ENCODE peak calls at places on chromosomes 1 and 21, in ten cellular contexts. E, N, U, K, R, D, J, W, Z and H are unnamed samples.

GRCh38 chr1:195981448-195982139 is 626.6 kb downstream of the KCNT2 start:
- DNase-seq in E (no peak), N (no peak), U (no peak), K (peak), R (no peak), D (no peak), J (no peak), W (no peak), Z (no peak), H (no peak)

GRCh38 chr1:247401310-247402098 is 14.5 kb upstream of the NLRP3 start:
- DNase-seq in E (peak), N (no peak), U (no peak), K (peak), R (no peak), D (no peak), J (no peak), W (no peak), Z (no peak), H (no peak)

GRCh38 chr21:35470522-35470921 is 421.4 kb upstream of the RUNX1 start:
- DNase-seq in E (no peak), N (no peak), U (peak), K (no peak), R (no peak), D (no peak), J (no peak), W (no peak), Z (no peak), H (no peak)

GRCh38 chr21:45283611-45284455 is 3.9 kb downstream of the POFUT2 start:
- DNase-seq in E (no peak), N (no peak), U (peak), K (no peak), R (no peak), D (no peak), J (no peak), W (no peak), Z (no peak), H (no peak)

GRCh38 chr1:92411511-92411910 is 75.2 kb downstream of the GFI1 start:
- DNase-seq in E (peak), N (no peak), U (no peak), K (peak), R (no peak), D (no peak), J (peak), W (no peak), Z (no peak), H (no peak)

GRCh38 chr1:31739281-31739853 is 24.8 kb downstream of the ADGRB2 start:
- DNase-seq in E (no peak), N (no peak), U (peak), K (no peak), R (no peak), D (peak), J (no peak), W (no peak), Z (no peak), H (no peak)

GRCh38 chr1:182682898-182683501 is 1.4 kb downstream of the RGS8 start:
- DNase-seq in E (no peak), N (no peak), U (no peak), K (no peak), R (no peak), D (no peak), J (no peak), W (no peak), Z (no peak), H (no peak)

GRCh38 chr21:15775981-15776380 is 46.2 kb downstream of the USP25 start:
- DNase-seq in E (no peak), N (no peak), U (no peak), K (peak), R (no peak), D (no peak), J (no peak), W (no peak), Z (no peak), H (no peak)

GRCh38 chr1:85297855-85298629 is 21.6 kb upstream of the BCL10 start:
- DNase-seq in E (peak), N (no peak), U (no peak), K (peak), R (no peak), D (peak), J (peak), W (peak), Z (no peak), H (peak)

GRCh38 chr1:1273535-1274298 is at the start of gene UBE2J2:
- DNase-seq in E (peak), N (peak), U (peak), K (peak), R (peak), D (peak), J (peak), W (peak), Z (peak), H (peak)

GRCh38 chr21:42777064-42777756 is 102.1 kb downstream of the WDR4 start:
- DNase-seq in E (no peak), N (no peak), U (no peak), K (no peak), R (no peak), D (no peak), J (no peak), W (no peak), Z (no peak), H (no peak)

GRCh38 chr1:150150511-150151021 is 850 bp downstream of the PLEKHO1 start:
- DNase-seq in E (no peak), N (peak), U (peak), K (no peak), R (no peak), D (peak), J (peak), W (no peak), Z (peak), H (no peak)

GRCh38 chr1:168760241-168760640 is 31.2 kb upstream of the DPT start:
- DNase-seq in E (no peak), N (no peak), U (no peak), K (no peak), R (no peak), D (no peak), J (no peak), W (no peak), Z (no peak), H (no peak)

GRCh38 chr1:19435181-19435580 is 50.2 kb downstream of the CAPZB start:
- DNase-seq in E (no peak), N (no peak), U (no peak), K (no peak), R (no peak), D (no peak), J (no peak), W (no peak), Z (no peak), H (no peak)

GRCh38 chr1:24771574-24771973 is 26.3 kb downstream of the CLIC4 start:
- DNase-seq in E (no peak), N (no peak), U (no peak), K (no peak), R (no peak), D (no peak), J (no peak), W (no peak), Z (no peak), H (no peak)

GRCh38 chr21:31750843-31751242 is 18.9 kb upstream of the SCAF4 start:
- DNase-seq in E (no peak), N (no peak), U (no peak), K (peak), R (no peak), D (no peak), J (no peak), W (no peak), Z (no peak), H (no peak)

GRCh38 chr1:46401964-46402626 is 8.0 kb downstream of the FAAH start:
- DNase-seq in E (peak), N (peak), U (peak), K (peak), R (peak), D (no peak), J (no peak), W (no peak), Z (no peak), H (no peak)

GRCh38 chr1:8496473-8496872 is 178.6 kb downstream of the SLC45A1 start:
- DNase-seq in E (no peak), N (no peak), U (no peak), K (no peak), R (no peak), D (no peak), J (no peak), W (no peak), Z (no peak), H (no peak)

GRCh38 chr1:4309676-4310320 is 344.6 kb upstream of the AJAP1 start:
- DNase-seq in E (no peak), N (no peak), U (no peak), K (no peak), R (no peak), D (no peak), J (no peak), W (no peak), Z (no peak), H (no peak)

GRCh38 chr1:59671953-59672305 is 142.8 kb upstream of the HOOK1 start:
- DNase-seq in E (no peak), N (no peak), U (no peak), K (no peak), R (no peak), D (no peak), J (no peak), W (no peak), Z (no peak), H (no peak)

GRCh38 chr1:35062518-35063196 is 16.5 kb upstream of the ZMYM1 start:
- DNase-seq in E (no peak), N (no peak), U (no peak), K (peak), R (no peak), D (no peak), J (no peak), W (no peak), Z (no peak), H (no peak)

GRCh38 chr1:225739542-225740107 is 38.0 kb upstream of the SRP9 start:
- DNase-seq in E (no peak), N (no peak), U (no peak), K (no peak), R (no peak), D (no peak), J (no peak), W (no peak), Z (no peak), H (no peak)

GRCh38 chr1:185314416-185314815 is 2.6 kb downstream of the IVNS1ABP start:
- DNase-seq in E (no peak), N (no peak), U (no peak), K (peak), R (no peak), D (no peak), J (no peak), W (no peak), Z (no peak), H (no peak)

GRCh38 chr1:168150283-168150682 is 13.6 kb upstream of the GPR161 start:
- DNase-seq in E (no peak), N (no peak), U (no peak), K (no peak), R (no peak), D (no peak), J (no peak), W (no peak), Z (no peak), H (no peak)

GRCh38 chr1:163673756-163674155 is 352.0 kb downstream of the NUF2 start:
- DNase-seq in E (no peak), N (no peak), U (no peak), K (no peak), R (no peak), D (no peak), J (no peak), W (no peak), Z (no peak), H (no peak)